ENCODE peak calls at places on chromosomes 6 and 20, in five cellular contexts. T, P, C, G and R are unnamed samples.

GRCh38 chr6:130183271-130184222 is 39.2 kb downstream of the SAMD3 start:
- DNase-seq in T (no peak), P (no peak), C (no peak), G (no peak), R (no peak)

GRCh38 chr6:89602136-89602535 is 36.4 kb downstream of the LYRM2 start:
- DNase-seq in T (no peak), P (no peak), C (no peak), G (no peak), R (no peak)

GRCh38 chr6:169397684-169398083 is 144.0 kb upstream of the THBS2 start:
- DNase-seq in T (no peak), P (no peak), C (no peak), G (no peak), R (no peak)

GRCh38 chr6:145137425-145137824 is 597.9 kb downstream of the EPM2A start:
- DNase-seq in T (peak; percentile 48), P (peak; percentile 32), C (no peak), G (no peak), R (peak; percentile 52)

GRCh38 chr6:127289934-127290333 is 23.3 kb downstream of the RNF146 start:
- DNase-seq in T (no peak), P (no peak), C (no peak), G (no peak), R (no peak)

GRCh38 chr6:169157474-169158181 is 96.0 kb downstream of the THBS2 start:
- DNase-seq in T (no peak), P (no peak), C (no peak), G (no peak), R (no peak)

GRCh38 chr6:163010145-163010544 is 282.4 kb downstream of the PACRG start:
- DNase-seq in T (no peak), P (no peak), C (no peak), G (no peak), R (no peak)

GRCh38 chr6:116139917-116140316 is 14.0 kb upstream of the COL10A1 start:
- DNase-seq in T (no peak), P (no peak), C (no peak), G (no peak), R (no peak)

GRCh38 chr6:88477411-88477810 is 311.3 kb upstream of the CNR1 start:
- DNase-seq in T (no peak), P (no peak), C (no peak), G (no peak), R (no peak)

GRCh38 chr6:139605350-139605749 is 230.9 kb upstream of the CITED2 start:
- DNase-seq in T (peak; percentile 92), P (peak; percentile 91), C (no peak), G (no peak), R (peak; percentile 98)

GRCh38 chr6:8245736-8246135 is 143.4 kb upstream of the EEF1E1 start:
- DNase-seq in T (no peak), P (no peak), C (no peak), G (no peak), R (no peak)

GRCh38 chr6:153729189-153729588 is 309.9 kb upstream of the OPRM1 start:
- DNase-seq in T (no peak), P (peak; percentile 6), C (no peak), G (no peak), R (no peak)

GRCh38 chr6:147297124-147297523 is 92.9 kb downstream of the STXBP5 start:
- DNase-seq in T (no peak), P (no peak), C (no peak), G (no peak), R (no peak)

GRCh38 chr20:36550797-36551299 is 9.5 kb downstream of the MYL9 start:
- DNase-seq in T (no peak), P (no peak), C (no peak), G (no peak), R (no peak)

GRCh38 chr6:132491303-132491702 is 21.6 kb downstream of the STX7 start:
- DNase-seq in T (peak; percentile 50), P (peak; percentile 61), C (no peak), G (no peak), R (peak; percentile 60)

GRCh38 chr6:10441004-10441654 is 26.3 kb upstream of the TFAP2A start:
- DNase-seq in T (peak; percentile 91), P (peak; percentile 91), C (no peak), G (no peak), R (peak; percentile 96)

GRCh38 chr6:158442309-158442705 is 117.6 kb upstream of the TMEM181 start:
- DNase-seq in T (no peak), P (no peak), C (no peak), G (no peak), R (no peak)

GRCh38 chr20:52103911-52104545 is 87.6 kb downstream of the ZFP64 start:
- DNase-seq in T (no peak), P (peak; percentile 11), C (no peak), G (no peak), R (no peak)

GRCh38 chr6:18161437-18161836 is 6.2 kb downstream of the KDM1B start:
- DNase-seq in T (no peak), P (no peak), C (no peak), G (no peak), R (no peak)

GRCh38 chr6:111925296-111925695 is 52.0 kb upstream of the FYN start:
- DNase-seq in T (peak; percentile 73), P (peak; percentile 72), C (no peak), G (no peak), R (peak; percentile 64)

GRCh38 chr20:49384437-49385434 is 97.7 kb downstream of the KCNB1 start:
- DNase-seq in T (peak; percentile 35), P (peak; percentile 65), C (no peak), G (peak; percentile 59), R (peak; percentile 58)

GRCh38 chr6:107321793-107322192 is 137.6 kb downstream of the PDSS2 start:
- DNase-seq in T (no peak), P (no peak), C (no peak), G (no peak), R (no peak)

GRCh38 chr6:70371454-70372105 is 41.7 kb upstream of the FAM135A start:
- DNase-seq in T (peak; percentile 68), P (peak; percentile 80), C (no peak), G (no peak), R (peak; percentile 79)

GRCh38 chr6:108557494-108558371 is 3.0 kb upstream of the FOXO3 start:
- DNase-seq in T (peak; percentile 71), P (peak; percentile 68), C (peak; percentile 48), G (peak; percentile 82), R (peak; percentile 53)

GRCh38 chr6:112501705-112502104 is 154.6 kb downstream of the RFPL4B start:
- DNase-seq in T (no peak), P (peak; percentile 68), C (no peak), G (no peak), R (no peak)

GRCh38 chr6:53440331-53440730 is 91.6 kb upstream of the ELOVL5 start:
- DNase-seq in T (peak; percentile 4), P (peak; percentile 43), C (no peak), G (no peak), R (no peak)

GRCh38 chr6:79750806-79751205 is 119.7 kb downstream of the SH3BGRL2 start:
- DNase-seq in T (no peak), P (no peak), C (no peak), G (no peak), R (no peak)

GRCh38 chr6:139361211-139361610 is 13.2 kb downstream of the CITED2 start:
- DNase-seq in T (no peak), P (no peak), C (no peak), G (no peak), R (no peak)

GRCh38 chr6:167855825-167856425 is 29.2 kb downstream of the AFDN start:
- DNase-seq in T (peak; percentile 86), P (peak; percentile 96), C (no peak), G (no peak), R (peak; percentile 93)

DNA sequence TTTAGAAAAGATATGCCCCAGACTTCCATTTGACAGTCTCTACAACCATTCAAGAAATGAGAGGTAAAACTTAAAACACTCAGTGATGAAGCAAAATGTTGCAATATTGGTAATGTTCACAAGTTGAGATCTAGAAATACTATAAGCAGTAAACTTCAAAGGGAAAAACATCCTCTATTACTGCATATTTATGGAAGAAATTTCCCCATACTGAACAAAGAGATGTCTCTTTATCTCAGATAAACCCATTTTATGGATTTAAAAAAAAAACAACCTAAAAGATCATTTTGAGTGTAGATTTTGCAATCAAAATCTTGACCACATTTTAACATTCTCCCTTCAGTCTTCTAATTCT is 177.8 kb upstream of the TAB2 start:
- DNase-seq in T (no peak), P (no peak), C (no peak), G (no peak), R (no peak)
- H3K4me3 ChIP-seq in T (no peak overlapping the region), P (no peak overlapping the region), C (no peak overlapping the region), G (no peak overlapping the region), R (no peak overlapping the region)

GRCh38 chr6:110731196-110731595 is 84.1 kb downstream of the CDK19 start:
- DNase-seq in T (no peak), P (no peak), C (no peak), G (no peak), R (no peak)

GRCh38 chr6:110728501-110728900 is 86.8 kb downstream of the CDK19 start:
- DNase-seq in T (no peak), P (no peak), C (no peak), G (no peak), R (no peak)

GRCh38 chr6:110731898-110732297 is 83.4 kb downstream of the CDK19 start:
- DNase-seq in T (no peak), P (no peak), C (no peak), G (no peak), R (no peak)
- TF ChIP-seq CTCF in T (no peak), P (no peak), C (no peak), G (no peak), R (no peak)

DNA sequence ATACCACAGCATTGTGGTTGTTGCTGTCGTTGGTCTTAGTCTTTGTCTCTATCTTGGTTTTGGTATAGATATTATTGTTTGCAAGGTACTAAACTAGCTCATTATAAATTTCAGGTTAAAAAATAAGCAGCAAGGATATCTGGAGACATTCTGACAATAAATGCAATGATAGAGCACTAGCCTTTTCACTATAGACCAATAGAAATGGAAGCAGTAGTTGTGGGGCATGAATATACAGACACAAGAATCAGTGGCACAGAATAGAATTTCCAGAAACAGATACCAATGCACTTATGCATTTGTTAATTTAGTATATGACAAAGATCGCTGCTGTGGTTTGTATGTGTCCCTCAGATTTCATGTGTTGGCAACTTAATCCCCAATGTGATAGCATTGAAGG is 31.1 kb upstream of the CFAP206 start:
- DNase-seq in T (no peak), P (no peak), C (no peak), G (no peak), R (no peak)
- H3K4me3 ChIP-seq in T (no peak overlapping the region), P (no peak overlapping the region), C (no peak overlapping the region), G (no peak overlapping the region), R (no peak overlapping the region)

GRCh38 chr20:62875419-62876355 is 14.1 kb upstream of the TCFL5 start:
- DNase-seq in T (peak; percentile 83), P (peak; percentile 79), C (no peak), G (peak; percentile 76), R (peak; percentile 87)
- TF ChIP-seq CTCF in T (peak; percentile 54), P (peak; percentile 38), C (peak; percentile 42), G (no peak), R (peak; percentile 63)

DNA sequence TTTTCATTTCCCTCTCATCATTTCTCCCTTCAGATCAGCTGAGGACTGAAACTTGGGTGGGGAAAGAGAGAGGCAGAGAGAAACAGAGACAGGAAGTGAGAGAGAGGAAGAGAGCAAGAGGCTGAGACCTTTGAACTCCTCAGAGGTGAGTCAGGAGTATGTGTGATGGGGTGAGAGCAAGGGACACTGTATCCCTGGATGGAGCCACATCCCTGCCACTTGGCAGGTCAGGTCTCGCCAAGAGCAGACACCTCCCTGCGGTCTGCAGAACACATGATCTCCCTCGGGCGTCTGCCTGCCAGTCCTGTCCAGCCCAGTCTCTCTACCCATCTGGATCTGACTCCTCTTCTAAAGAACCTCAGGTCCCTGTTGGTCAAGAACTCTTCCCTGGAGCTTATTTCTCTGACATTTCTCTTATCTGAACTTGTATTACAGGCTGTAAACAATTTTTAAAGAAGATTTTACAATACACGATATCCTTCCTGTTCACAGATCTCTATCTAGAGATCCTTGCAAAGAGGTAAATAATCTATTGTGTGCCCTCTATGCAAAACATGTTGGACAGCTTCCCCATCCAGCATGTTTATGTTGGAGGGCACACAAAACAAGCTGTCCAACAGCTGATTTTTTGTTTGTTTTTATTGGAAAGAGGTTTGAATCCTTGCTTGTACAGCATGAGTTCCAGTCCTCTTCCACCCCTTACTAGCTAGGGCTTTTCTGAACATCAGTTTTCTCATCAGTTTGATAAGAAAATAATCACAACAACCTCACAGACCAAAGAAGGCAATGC is 62.5 kb upstream of the SYNDIG1 start:
- DNase-seq in T (no peak), P (no peak), C (no peak), G (no peak), R (peak; percentile 52)
- H3K4me3 ChIP-seq in T (no peak overlapping the region), P (no peak overlapping the region), C (no peak overlapping the region), G (no peak overlapping the region), R (no peak overlapping the region)